ENCODE peak calls at places on chromosomes 3 and 15, in nine cellular contexts. Y, U, O, L, V, A, C, E and X are unnamed samples.

GRCh38 chr3:127158614-127159221 is 34.2 kb upstream of the PRR23E start:
- DNase-seq in Y (no peak), U (no peak), O (no peak), L (peak; percentile 45), V (no peak), A (no peak), C (peak; percentile 14), E (no peak), X (no peak)

GRCh38 chr3:97958396-97958795 is 13.8 kb downstream of the RIOX2 start:
- DNase-seq in Y (no peak), U (no peak), O (no peak), L (no peak), V (no peak), A (no peak), C (peak; percentile 43), E (no peak), X (no peak)

GRCh38 chr15:27036210-27036609 is 65.2 kb downstream of the GABRG3 start:
- DNase-seq in Y (no peak), U (no peak), O (no peak), L (no peak), V (no peak), A (no peak), C (no peak), E (no peak), X (no peak)

GRCh38 chr3:178439504-178439903 is 96.7 kb upstream of the KCNMB2 start:
- DNase-seq in Y (no peak), U (no peak), O (peak; percentile 36), L (no peak), V (no peak), A (no peak), C (peak; percentile 83), E (no peak), X (peak; percentile 30)

GRCh38 chr3:185645596-185646381 is 59.7 kb downstream of the SENP2 start:
- DNase-seq in Y (no peak), U (no peak), O (no peak), L (no peak), V (no peak), A (no peak), C (peak; percentile 51), E (no peak), X (no peak)

GRCh38 chr3:188207941-188208750 is 54.2 kb downstream of the LPP start:
- DNase-seq in Y (peak; percentile 55), U (no peak), O (no peak), L (no peak), V (no peak), A (no peak), C (peak; percentile 20), E (no peak), X (no peak)

GRCh38 chr3:149449799-149450198 is 24.7 kb upstream of the TM4SF4 start:
- DNase-seq in Y (no peak), U (no peak), O (no peak), L (no peak), V (no peak), A (no peak), C (peak; percentile 53), E (no peak), X (no peak)

GRCh38 chr3:157543491-157544035 is 40.3 kb upstream of the VEPH1 start:
- DNase-seq in Y (no peak), U (no peak), O (peak; percentile 13), L (no peak), V (no peak), A (no peak), C (no peak), E (no peak), X (no peak)

GRCh38 chr3:29453278-29453961 is 172.5 kb downstream of the RBMS3 start:
- DNase-seq in Y (peak; percentile 40), U (no peak), O (no peak), L (no peak), V (no peak), A (peak; percentile 75), C (no peak), E (no peak), X (no peak)

GRCh38 chr3:148648685-148649352 is 48.9 kb upstream of the AGTR1 start:
- DNase-seq in Y (no peak), U (no peak), O (no peak), L (no peak), V (no peak), A (no peak), C (peak; percentile 82), E (no peak), X (no peak)

GRCh38 chr15:68410466-68411200 is 21.3 kb downstream of the ITGA11 start:
- DNase-seq in Y (no peak), U (no peak), O (no peak), L (no peak), V (peak; percentile 40), A (no peak), C (no peak), E (no peak), X (no peak)

GRCh38 chr15:78167227-78167888 is 18.2 kb downstream of the IDH3A start:
- DNase-seq in Y (no peak), U (peak; percentile 87), O (peak; percentile 67), L (no peak), V (no peak), A (no peak), C (no peak), E (no peak), X (peak; percentile 91)

GRCh38 chr3:119469378-119470189 is 821 bp downstream of the POGLUT1 start:
- DNase-seq in Y (peak; percentile 35), U (peak; percentile 8), O (peak; percentile 38), L (no peak), V (no peak), A (no peak), C (peak; percentile 42), E (no peak), X (peak; percentile 37)

GRCh38 chr3:121660356-121661171 is at the start of gene HCLS1:
- DNase-seq in Y (peak; percentile 86), U (peak; percentile 90), O (peak; percentile 69), L (peak; percentile 77), V (no peak), A (peak; percentile 51), C (peak; percentile 69), E (peak; percentile 68), X (peak; percentile 90)

GRCh38 chr3:128572644-128573105 is 77.9 kb downstream of the RPN1 start:
- DNase-seq in Y (peak; percentile 50), U (peak; percentile 28), O (peak; percentile 57), L (no peak), V (no peak), A (no peak), C (no peak), E (no peak), X (peak; percentile 38)

GRCh38 chr15:55868707-55869106 is 124.7 kb downstream of the NEDD4 start:
- DNase-seq in Y (no peak), U (no peak), O (no peak), L (no peak), V (no peak), A (no peak), C (peak; percentile 42), E (no peak), X (no peak)

GRCh38 chr3:70550723-70551319 is 238.4 kb upstream of the MDFIC2 start:
- DNase-seq in Y (peak; percentile 58), U (peak; percentile 39), O (no peak), L (peak; percentile 88), V (peak; percentile 84), A (peak; percentile 80), C (peak; percentile 67), E (peak; percentile 47), X (peak; percentile 56)

GRCh38 chr3:83863380-83863779 is 1095.4 kb upstream of the CADM2 start:
- DNase-seq in Y (no peak), U (no peak), O (no peak), L (no peak), V (no peak), A (no peak), C (no peak), E (no peak), X (no peak)

GRCh38 chr3:29822051-29822450 is 541.2 kb downstream of the RBMS3 start:
- DNase-seq in Y (no peak), U (peak; percentile 20), O (no peak), L (no peak), V (no peak), A (no peak), C (peak; percentile 63), E (no peak), X (peak; percentile 23)

GRCh38 chr3:9715764-9716437 is 12.3 kb downstream of the CPNE9 start:
- DNase-seq in Y (peak; percentile 58), U (peak; percentile 18), O (no peak), L (peak; percentile 89), V (peak; percentile 84), A (peak; percentile 76), C (peak; percentile 90), E (no peak), X (no peak)

GRCh38 chr3:39644176-39644575 is 165.2 kb upstream of the MYRIP start:
- DNase-seq in Y (no peak), U (no peak), O (no peak), L (no peak), V (no peak), A (no peak), C (peak; percentile 79), E (no peak), X (no peak)

GRCh38 chr3:105555206-105555605 is 188.5 kb downstream of the ALCAM start:
- DNase-seq in Y (no peak), U (no peak), O (no peak), L (no peak), V (no peak), A (no peak), C (peak; percentile 36), E (no peak), X (no peak)

GRCh38 chr15:70140543-70141375 is 43.0 kb upstream of the TLE3 start:
- DNase-seq in Y (peak; percentile 34), U (peak; percentile 29), O (peak; percentile 64), L (no peak), V (peak; percentile 57), A (peak; percentile 39), C (peak; percentile 77), E (no peak), X (peak; percentile 82)

GRCh38 chr15:56243117-56243773 is 434 bp downstream of the RFX7 start:
- DNase-seq in Y (peak; percentile 68), U (peak; percentile 47), O (peak; percentile 54), L (peak; percentile 80), V (peak; percentile 70), A (peak; percentile 31), C (peak; percentile 25), E (peak; percentile 20), X (peak; percentile 66)

GRCh38 chr3:53255775-53256703 is at the start of gene TKT:
- DNase-seq in Y (peak; percentile 81), U (peak; percentile 85), O (peak; percentile 99), L (peak; percentile 96), V (peak; percentile 92), A (peak; percentile 92), C (peak; percentile 91), E (peak; percentile 70), X (peak; percentile 92)

GRCh38 chr15:90451215-90451850 is 63.3 kb downstream of the IQGAP1 start:
- DNase-seq in Y (peak; percentile 60), U (no peak), O (no peak), L (no peak), V (no peak), A (no peak), C (peak; percentile 95), E (no peak), X (no peak)

GRCh38 chr3:141279074-141279945 is 47.7 kb downstream of the PXYLP1 start:
- DNase-seq in Y (peak; percentile 49), U (peak; percentile 34), O (peak; percentile 53), L (no peak), V (no peak), A (no peak), C (peak; percentile 37), E (no peak), X (peak; percentile 41)

GRCh38 chr3:67416703-67417102 is 237.7 kb downstream of the SUCLG2 start:
- DNase-seq in Y (no peak), U (no peak), O (no peak), L (no peak), V (no peak), A (no peak), C (no peak), E (no peak), X (no peak)

GRCh38 chr3:58588030-58588614 is 10.9 kb upstream of the FAM107A start:
- DNase-seq in Y (peak; percentile 21), U (no peak), O (no peak), L (no peak), V (no peak), A (no peak), C (peak; percentile 35), E (no peak), X (peak; percentile 5)